ENCODE peak calls at places on chromosomes 13 and 19, in nine cellular contexts. One of them, this sample, is unnamed.

GRCh38 chr13:67048084-67048792 is 181.9 kb downstream of the PCDH9 start:
- DNase-seq in lower lobe of right lung: no peak
- DNase-seq in HEK293T: peak; percentile 73
- DNase-seq in stimulated activated CD8-positive, alpha-beta memory T cell treated with anti-CD3 and anti-CD28 coated beads, Interleukin-4, amount 100 ng/mL, for 1 hour: no peak
- DNase-seq in T-helper 2 cell: no peak
- DNase-seq in lung microvascular endothelial cell: peak; percentile 13
- DNase-seq in nucleus accumbens: no peak
- DNase-seq in kidney tubule cell: peak; percentile 31
- DNase-seq in M059J: no peak
- DNase-seq in this sample: no peak

GRCh38 chr13:43157796-43158195 is 134.4 kb downstream of the DNAJC15 start:
- DNase-seq in lower lobe of right lung: no peak
- DNase-seq in HEK293T: no peak
- DNase-seq in stimulated activated CD8-positive, alpha-beta memory T cell treated with anti-CD3 and anti-CD28 coated beads, Interleukin-4, amount 100 ng/mL, for 1 hour: no peak
- DNase-seq in T-helper 2 cell: no peak
- DNase-seq in lung microvascular endothelial cell: no peak
- DNase-seq in nucleus accumbens: no peak
- DNase-seq in kidney tubule cell: no peak
- DNase-seq in M059J: no peak
- DNase-seq in this sample: no peak

GRCh38 chr19:34673590-34673989 is 3.4 kb downstream of the SCGB2B2 start:
- DNase-seq in lower lobe of right lung: no peak
- DNase-seq in HEK293T: no peak
- DNase-seq in stimulated activated CD8-positive, alpha-beta memory T cell treated with anti-CD3 and anti-CD28 coated beads, Interleukin-4, amount 100 ng/mL, for 1 hour: no peak
- DNase-seq in T-helper 2 cell: no peak
- DNase-seq in lung microvascular endothelial cell: no peak
- DNase-seq in nucleus accumbens: no peak
- DNase-seq in kidney tubule cell: no peak
- DNase-seq in M059J: no peak
- DNase-seq in this sample: no peak

GRCh38 chr13:20607015-20607414 is 40.1 kb downstream of the IFT88 start:
- DNase-seq in lower lobe of right lung: no peak
- DNase-seq in HEK293T: no peak
- DNase-seq in stimulated activated CD8-positive, alpha-beta memory T cell treated with anti-CD3 and anti-CD28 coated beads, Interleukin-4, amount 100 ng/mL, for 1 hour: no peak
- DNase-seq in T-helper 2 cell: no peak
- DNase-seq in lung microvascular endothelial cell: no peak
- DNase-seq in nucleus accumbens: no peak
- DNase-seq in kidney tubule cell: no peak
- DNase-seq in M059J: no peak
- DNase-seq in this sample: no peak

GRCh38 chr13:55410398-55411330 is 1730.1 kb upstream of the PRR20A start:
- DNase-seq in lower lobe of right lung: no peak
- DNase-seq in HEK293T: no peak
- DNase-seq in stimulated activated CD8-positive, alpha-beta memory T cell treated with anti-CD3 and anti-CD28 coated beads, Interleukin-4, amount 100 ng/mL, for 1 hour: no peak
- DNase-seq in T-helper 2 cell: no peak
- DNase-seq in lung microvascular endothelial cell: no peak
- DNase-seq in nucleus accumbens: no peak
- DNase-seq in kidney tubule cell: no peak
- DNase-seq in M059J: no peak
- DNase-seq in this sample: no peak

GRCh38 chr19:18929311-18929710 is 9.8 kb downstream of the DDX49 start:
- DNase-seq in lower lobe of right lung: no peak
- DNase-seq in HEK293T: no peak
- DNase-seq in stimulated activated CD8-positive, alpha-beta memory T cell treated with anti-CD3 and anti-CD28 coated beads, Interleukin-4, amount 100 ng/mL, for 1 hour: no peak
- DNase-seq in T-helper 2 cell: no peak
- DNase-seq in lung microvascular endothelial cell: no peak
- DNase-seq in nucleus accumbens: no peak
- DNase-seq in kidney tubule cell: no peak
- DNase-seq in M059J: no peak
- DNase-seq in this sample: no peak

GRCh38 chr19:55594996-55595530 is 4.3 kb downstream of the FIZ1 start:
- DNase-seq in lower lobe of right lung: no peak
- DNase-seq in HEK293T: no peak
- DNase-seq in stimulated activated CD8-positive, alpha-beta memory T cell treated with anti-CD3 and anti-CD28 coated beads, Interleukin-4, amount 100 ng/mL, for 1 hour: no peak
- DNase-seq in T-helper 2 cell: no peak
- DNase-seq in lung microvascular endothelial cell: no peak
- DNase-seq in nucleus accumbens: no peak
- DNase-seq in kidney tubule cell: no peak
- DNase-seq in M059J: no peak
- DNase-seq in this sample: no peak

GRCh38 chr19:38023661-38024574 is 116.9 kb downstream of the SIPA1L3 start:
- DNase-seq in lower lobe of right lung: no peak
- DNase-seq in HEK293T: no peak
- DNase-seq in stimulated activated CD8-positive, alpha-beta memory T cell treated with anti-CD3 and anti-CD28 coated beads, Interleukin-4, amount 100 ng/mL, for 1 hour: no peak
- DNase-seq in T-helper 2 cell: no peak
- DNase-seq in lung microvascular endothelial cell: no peak
- DNase-seq in nucleus accumbens: no peak
- DNase-seq in kidney tubule cell: no peak
- DNase-seq in M059J: no peak
- DNase-seq in this sample: no peak

GRCh38 chr13:23470706-23471610 is 37.5 kb upstream of the SACS start:
- DNase-seq in lower lobe of right lung: no peak
- DNase-seq in HEK293T: no peak
- DNase-seq in stimulated activated CD8-positive, alpha-beta memory T cell treated with anti-CD3 and anti-CD28 coated beads, Interleukin-4, amount 100 ng/mL, for 1 hour: no peak
- DNase-seq in T-helper 2 cell: no peak
- DNase-seq in lung microvascular endothelial cell: no peak
- DNase-seq in nucleus accumbens: no peak
- DNase-seq in kidney tubule cell: no peak
- DNase-seq in M059J: peak; percentile 55
- DNase-seq in this sample: no peak

GRCh38 chr19:7386769-7387168 is 38.0 kb downstream of the ARHGEF18 start:
- DNase-seq in lower lobe of right lung: peak; percentile 15
- DNase-seq in HEK293T: no peak
- DNase-seq in stimulated activated CD8-positive, alpha-beta memory T cell treated with anti-CD3 and anti-CD28 coated beads, Interleukin-4, amount 100 ng/mL, for 1 hour: no peak
- DNase-seq in T-helper 2 cell: no peak
- DNase-seq in lung microvascular endothelial cell: no peak
- DNase-seq in nucleus accumbens: no peak
- DNase-seq in kidney tubule cell: no peak
- DNase-seq in M059J: no peak
- DNase-seq in this sample: no peak

GRCh38 chr19:41872775-41873647 is 4.1 kb upstream of the CD79A start:
- DNase-seq in lower lobe of right lung: peak; percentile 87
- DNase-seq in HEK293T: peak; percentile 69
- DNase-seq in stimulated activated CD8-positive, alpha-beta memory T cell treated with anti-CD3 and anti-CD28 coated beads, Interleukin-4, amount 100 ng/mL, for 1 hour: no peak
- DNase-seq in T-helper 2 cell: peak; percentile 63
- DNase-seq in lung microvascular endothelial cell: peak; percentile 62
- DNase-seq in nucleus accumbens: peak; percentile 6
- DNase-seq in kidney tubule cell: peak; percentile 86
- DNase-seq in M059J: peak; percentile 74
- DNase-seq in this sample: no peak

GRCh38 chr13:35953537-35954206 is 177.5 kb downstream of the DCLK1 start:
- DNase-seq in lower lobe of right lung: peak; percentile 44
- DNase-seq in HEK293T: peak; percentile 71
- DNase-seq in stimulated activated CD8-positive, alpha-beta memory T cell treated with anti-CD3 and anti-CD28 coated beads, Interleukin-4, amount 100 ng/mL, for 1 hour: no peak
- DNase-seq in T-helper 2 cell: no peak
- DNase-seq in lung microvascular endothelial cell: peak; percentile 86
- DNase-seq in nucleus accumbens: peak; percentile 36
- DNase-seq in kidney tubule cell: peak; percentile 80
- DNase-seq in M059J: peak; percentile 75
- DNase-seq in this sample: peak; percentile 25

GRCh38 chr19:42253245-42254082 is 1.5 kb downstream of the ERF start:
- DNase-seq in lower lobe of right lung: peak; percentile 77
- DNase-seq in HEK293T: peak; percentile 51
- DNase-seq in stimulated activated CD8-positive, alpha-beta memory T cell treated with anti-CD3 and anti-CD28 coated beads, Interleukin-4, amount 100 ng/mL, for 1 hour: peak; percentile 26
- DNase-seq in T-helper 2 cell: peak; percentile 60
- DNase-seq in lung microvascular endothelial cell: peak; percentile 35
- DNase-seq in nucleus accumbens: no peak
- DNase-seq in kidney tubule cell: peak; percentile 57
- DNase-seq in M059J: peak; percentile 51
- DNase-seq in this sample: no peak

GRCh38 chr19:42292042-42292960 is 9.6 kb upstream of the PRR19 start:
- DNase-seq in lower lobe of right lung: no peak
- DNase-seq in HEK293T: no peak
- DNase-seq in stimulated activated CD8-positive, alpha-beta memory T cell treated with anti-CD3 and anti-CD28 coated beads, Interleukin-4, amount 100 ng/mL, for 1 hour: no peak
- DNase-seq in T-helper 2 cell: no peak
- DNase-seq in lung microvascular endothelial cell: no peak
- DNase-seq in nucleus accumbens: no peak
- DNase-seq in kidney tubule cell: no peak
- DNase-seq in M059J: no peak
- DNase-seq in this sample: no peak

GRCh38 chr13:99542788-99543406 is 41.6 kb downstream of the TM9SF2 start:
- DNase-seq in lower lobe of right lung: no peak
- DNase-seq in HEK293T: no peak
- DNase-seq in stimulated activated CD8-positive, alpha-beta memory T cell treated with anti-CD3 and anti-CD28 coated beads, Interleukin-4, amount 100 ng/mL, for 1 hour: no peak
- DNase-seq in T-helper 2 cell: no peak
- DNase-seq in lung microvascular endothelial cell: peak; percentile 36
- DNase-seq in nucleus accumbens: no peak
- DNase-seq in kidney tubule cell: no peak
- DNase-seq in M059J: no peak
- DNase-seq in this sample: no peak

GRCh38 chr19:55013596-55013995 is 24.5 kb downstream of the GP6 start:
- DNase-seq in lower lobe of right lung: no peak
- DNase-seq in HEK293T: no peak
- DNase-seq in stimulated activated CD8-positive, alpha-beta memory T cell treated with anti-CD3 and anti-CD28 coated beads, Interleukin-4, amount 100 ng/mL, for 1 hour: no peak
- DNase-seq in T-helper 2 cell: no peak
- DNase-seq in lung microvascular endothelial cell: no peak
- DNase-seq in nucleus accumbens: no peak
- DNase-seq in kidney tubule cell: peak; percentile 9
- DNase-seq in M059J: no peak
- DNase-seq in this sample: no peak

GRCh38 chr13:106095919-106096318 is 439.5 kb downstream of the EFNB2 start:
- DNase-seq in lower lobe of right lung: no peak
- DNase-seq in HEK293T: no peak
- DNase-seq in stimulated activated CD8-positive, alpha-beta memory T cell treated with anti-CD3 and anti-CD28 coated beads, Interleukin-4, amount 100 ng/mL, for 1 hour: no peak
- DNase-seq in T-helper 2 cell: no peak
- DNase-seq in lung microvascular endothelial cell: no peak
- DNase-seq in nucleus accumbens: no peak
- DNase-seq in kidney tubule cell: no peak
- DNase-seq in M059J: no peak
- DNase-seq in this sample: no peak

GRCh38 chr19:3108775-3109174 is 14.6 kb downstream of the GNA11 start:
- DNase-seq in lower lobe of right lung: peak; percentile 78
- DNase-seq in HEK293T: peak; percentile 67
- DNase-seq in stimulated activated CD8-positive, alpha-beta memory T cell treated with anti-CD3 and anti-CD28 coated beads, Interleukin-4, amount 100 ng/mL, for 1 hour: peak; percentile 53
- DNase-seq in T-helper 2 cell: peak; percentile 59
- DNase-seq in lung microvascular endothelial cell: peak; percentile 73
- DNase-seq in nucleus accumbens: peak; percentile 7
- DNase-seq in kidney tubule cell: peak; percentile 50
- DNase-seq in M059J: peak; percentile 43
- DNase-seq in this sample: no peak

GRCh38 chr19:16030964-16031871 is 45.1 kb upstream of the TPM4 start:
- DNase-seq in lower lobe of right lung: no peak
- DNase-seq in HEK293T: no peak
- DNase-seq in stimulated activated CD8-positive, alpha-beta memory T cell treated with anti-CD3 and anti-CD28 coated beads, Interleukin-4, amount 100 ng/mL, for 1 hour: no peak
- DNase-seq in T-helper 2 cell: no peak
- DNase-seq in lung microvascular endothelial cell: no peak
- DNase-seq in nucleus accumbens: no peak
- DNase-seq in kidney tubule cell: no peak
- DNase-seq in M059J: no peak
- DNase-seq in this sample: no peak

GRCh38 chr13:36030670-36031331 is 100.4 kb downstream of the DCLK1 start:
- DNase-seq in lower lobe of right lung: no peak
- DNase-seq in HEK293T: no peak
- DNase-seq in stimulated activated CD8-positive, alpha-beta memory T cell treated with anti-CD3 and anti-CD28 coated beads, Interleukin-4, amount 100 ng/mL, for 1 hour: no peak
- DNase-seq in T-helper 2 cell: no peak
- DNase-seq in lung microvascular endothelial cell: peak; percentile 31
- DNase-seq in nucleus accumbens: no peak
- DNase-seq in kidney tubule cell: no peak
- DNase-seq in M059J: peak; percentile 74
- DNase-seq in this sample: no peak

GRCh38 chr13:24050292-24050711 is 110.2 kb upstream of the SPATA13 start:
- DNase-seq in lower lobe of right lung: peak; percentile 66
- DNase-seq in HEK293T: no peak
- DNase-seq in stimulated activated CD8-positive, alpha-beta memory T cell treated with anti-CD3 and anti-CD28 coated beads, Interleukin-4, amount 100 ng/mL, for 1 hour: no peak
- DNase-seq in T-helper 2 cell: no peak
- DNase-seq in lung microvascular endothelial cell: peak; percentile 60
- DNase-seq in nucleus accumbens: no peak
- DNase-seq in kidney tubule cell: peak; percentile 57
- DNase-seq in M059J: peak; percentile 49
- DNase-seq in this sample: no peak

GRCh38 chr19:10898633-10899032 is 27.3 kb downstream of the CARM1 start:
- DNase-seq in lower lobe of right lung: no peak
- DNase-seq in HEK293T: no peak
- DNase-seq in stimulated activated CD8-positive, alpha-beta memory T cell treated with anti-CD3 and anti-CD28 coated beads, Interleukin-4, amount 100 ng/mL, for 1 hour: no peak
- DNase-seq in T-helper 2 cell: no peak
- DNase-seq in lung microvascular endothelial cell: no peak
- DNase-seq in nucleus accumbens: no peak
- DNase-seq in kidney tubule cell: no peak
- DNase-seq in M059J: no peak
- DNase-seq in this sample: no peak

GRCh38 chr13:46799139-46799538 is 2.2 kb upstream of the ESD start:
- DNase-seq in lower lobe of right lung: no peak
- DNase-seq in HEK293T: no peak
- DNase-seq in stimulated activated CD8-positive, alpha-beta memory T cell treated with anti-CD3 and anti-CD28 coated beads, Interleukin-4, amount 100 ng/mL, for 1 hour: no peak
- DNase-seq in T-helper 2 cell: no peak
- DNase-seq in lung microvascular endothelial cell: no peak
- DNase-seq in nucleus accumbens: no peak
- DNase-seq in kidney tubule cell: no peak
- DNase-seq in M059J: no peak
- DNase-seq in this sample: no peak

GRCh38 chr19:982567-983170 is 1.5 kb upstream of the WDR18 start:
- DNase-seq in lower lobe of right lung: peak; percentile 79
- DNase-seq in HEK293T: peak; percentile 92
- DNase-seq in stimulated activated CD8-positive, alpha-beta memory T cell treated with anti-CD3 and anti-CD28 coated beads, Interleukin-4, amount 100 ng/mL, for 1 hour: peak; percentile 55
- DNase-seq in T-helper 2 cell: peak; percentile 64
- DNase-seq in lung microvascular endothelial cell: peak; percentile 52
- DNase-seq in nucleus accumbens: peak; percentile 41
- DNase-seq in kidney tubule cell: peak; percentile 67
- DNase-seq in M059J: peak; percentile 51
- DNase-seq in this sample: no peak

GRCh38 chr13:34124912-34125311 is 307.0 kb downstream of the RFC3 start:
- DNase-seq in lower lobe of right lung: no peak
- DNase-seq in HEK293T: no peak
- DNase-seq in stimulated activated CD8-positive, alpha-beta memory T cell treated with anti-CD3 and anti-CD28 coated beads, Interleukin-4, amount 100 ng/mL, for 1 hour: no peak
- DNase-seq in T-helper 2 cell: no peak
- DNase-seq in lung microvascular endothelial cell: no peak
- DNase-seq in nucleus accumbens: no peak
- DNase-seq in kidney tubule cell: no peak
- DNase-seq in M059J: no peak
- DNase-seq in this sample: no peak

GRCh38 chr13:50241479-50241878 is 226.2 kb downstream of the KCNRG start:
- DNase-seq in lower lobe of right lung: no peak
- DNase-seq in HEK293T: no peak
- DNase-seq in stimulated activated CD8-positive, alpha-beta memory T cell treated with anti-CD3 and anti-CD28 coated beads, Interleukin-4, amount 100 ng/mL, for 1 hour: no peak
- DNase-seq in T-helper 2 cell: no peak
- DNase-seq in lung microvascular endothelial cell: no peak
- DNase-seq in nucleus accumbens: no peak
- DNase-seq in kidney tubule cell: no peak
- DNase-seq in M059J: no peak
- DNase-seq in this sample: no peak

GRCh38 chr19:43574424-43575155 is 737 bp downstream of the XRCC1 start:
- DNase-seq in lower lobe of right lung: peak; percentile 28
- DNase-seq in HEK293T: no peak
- DNase-seq in stimulated activated CD8-positive, alpha-beta memory T cell treated with anti-CD3 and anti-CD28 coated beads, Interleukin-4, amount 100 ng/mL, for 1 hour: no peak
- DNase-seq in T-helper 2 cell: no peak
- DNase-seq in lung microvascular endothelial cell: peak; percentile 94
- DNase-seq in nucleus accumbens: no peak
- DNase-seq in kidney tubule cell: peak; percentile 94
- DNase-seq in M059J: peak; percentile 91
- DNase-seq in this sample: no peak

GRCh38 chr13:38866649-38867048 is 124.0 kb downstream of the STOML3 start:
- DNase-seq in lower lobe of right lung: no peak
- DNase-seq in HEK293T: no peak
- DNase-seq in stimulated activated CD8-positive, alpha-beta memory T cell treated with anti-CD3 and anti-CD28 coated beads, Interleukin-4, amount 100 ng/mL, for 1 hour: no peak
- DNase-seq in T-helper 2 cell: no peak
- DNase-seq in lung microvascular endothelial cell: no peak
- DNase-seq in nucleus accumbens: no peak
- DNase-seq in kidney tubule cell: peak; percentile 39
- DNase-seq in M059J: no peak
- DNase-seq in this sample: no peak

GRCh38 chr13:75312884-75313520 is 169.0 kb downstream of the TBC1D4 start:
- DNase-seq in lower lobe of right lung: no peak
- DNase-seq in HEK293T: no peak
- DNase-seq in stimulated activated CD8-positive, alpha-beta memory T cell treated with anti-CD3 and anti-CD28 coated beads, Interleukin-4, amount 100 ng/mL, for 1 hour: no peak
- DNase-seq in T-helper 2 cell: peak; percentile 14
- DNase-seq in lung microvascular endothelial cell: no peak
- DNase-seq in nucleus accumbens: no peak
- DNase-seq in kidney tubule cell: peak; percentile 17
- DNase-seq in M059J: peak; percentile 3
- DNase-seq in this sample: no peak

GRCh38 chr19:47813304-47813994 is 8.3 kb upstream of the CRX start:
- DNase-seq in lower lobe of right lung: peak; percentile 79
- DNase-seq in HEK293T: peak; percentile 89
- DNase-seq in stimulated activated CD8-positive, alpha-beta memory T cell treated with anti-CD3 and anti-CD28 coated beads, Interleukin-4, amount 100 ng/mL, for 1 hour: peak; percentile 60
- DNase-seq in T-helper 2 cell: peak; percentile 65
- DNase-seq in lung microvascular endothelial cell: peak; percentile 36
- DNase-seq in nucleus accumbens: no peak
- DNase-seq in kidney tubule cell: peak; percentile 56
- DNase-seq in M059J: peak; percentile 65
- DNase-seq in this sample: no peak

GRCh38 chr19:35712910-35713845 is 4.6 kb upstream of the KMT2B start:
- DNase-seq in lower lobe of right lung: no peak
- DNase-seq in HEK293T: no peak
- DNase-seq in stimulated activated CD8-positive, alpha-beta memory T cell treated with anti-CD3 and anti-CD28 coated beads, Interleukin-4, amount 100 ng/mL, for 1 hour: no peak
- DNase-seq in T-helper 2 cell: peak; percentile 37
- DNase-seq in lung microvascular endothelial cell: no peak
- DNase-seq in nucleus accumbens: no peak
- DNase-seq in kidney tubule cell: no peak
- DNase-seq in M059J: no peak
- DNase-seq in this sample: no peak

This sample was measured in thoracic aorta.